ENCODE peak calls at places on chromosome 19, in eight cellular contexts. B, S, T, D, H, M, Q and L are unnamed samples.

GRCh38 chr19:15324791-15325519 is 7.4 kb downstream of the BRD4 start:
- DNase-seq in B (no peak), S (peak), T (no peak), D (no peak), H (no peak), M (no peak), Q (no peak), L (no peak)

GRCh38 chr19:3855321-3855720 is 13.5 kb downstream of the ZFR2 start:
- DNase-seq in B (peak), S (peak), T (no peak), D (peak), H (no peak), M (no peak), Q (no peak), L (no peak)

GRCh38 chr19:13234518-13234917 is 84.3 kb downstream of the IER2 start:
- DNase-seq in B (peak), S (peak), T (peak), D (no peak), H (peak), M (no peak), Q (peak), L (peak)

GRCh38 chr19:54255105-54255775 is 1.8 kb downstream of the LILRB5 start:
- DNase-seq in B (no peak), S (no peak), T (no peak), D (no peak), H (no peak), M (no peak), Q (no peak), L (no peak)

GRCh38 chr19:48879025-48879572 is 6.9 kb downstream of the PPP1R15A start:
- DNase-seq in B (no peak), S (no peak), T (no peak), D (no peak), H (no peak), M (no peak), Q (no peak), L (no peak)

GRCh38 chr19:35792888-35793287 is 17.5 kb downstream of the ARHGAP33 start:
- DNase-seq in B (no peak), S (no peak), T (no peak), D (no peak), H (no peak), M (no peak), Q (no peak), L (no peak)

GRCh38 chr19:57103573-57104277 is 16.1 kb upstream of the USP29 start:
- DNase-seq in B (no peak), S (peak), T (peak), D (peak), H (peak), M (peak), Q (no peak), L (peak)

GRCh38 chr19:35247526-35248309 is 1.1 kb upstream of the LSR start:
- DNase-seq in B (peak), S (peak), T (no peak), D (no peak), H (peak), M (no peak), Q (peak), L (peak)

GRCh38 chr19:49746206-49746958 is 16.7 kb downstream of the TSKS start:
- DNase-seq in B (no peak), S (peak), T (no peak), D (no peak), H (no peak), M (no peak), Q (peak), L (peak)

GRCh38 chr19:13083627-13084026 is 19.0 kb downstream of the LYL1 start:
- DNase-seq in B (no peak), S (no peak), T (no peak), D (no peak), H (no peak), M (no peak), Q (no peak), L (no peak)

GRCh38 chr19:14536926-14537692 is 7.7 kb downstream of the TECR start:
- DNase-seq in B (peak), S (peak), T (no peak), D (peak), H (peak), M (no peak), Q (no peak), L (peak)

GRCh38 chr19:56567274-56568120 is at the start of gene ZNF470:
- DNase-seq in B (peak), S (peak), T (peak), D (peak), H (peak), M (peak), Q (peak), L (peak)

GRCh38 chr19:49004964-49005614 is 11.4 kb downstream of the RUVBL2 start:
- DNase-seq in B (no peak), S (no peak), T (no peak), D (no peak), H (no peak), M (no peak), Q (no peak), L (no peak)

GRCh38 chr19:47885067-47885463 is 1.1 kb downstream of the SULT2A1 start:
- DNase-seq in B (no peak), S (no peak), T (no peak), D (no peak), H (no peak), M (no peak), Q (no peak), L (no peak)

GRCh38 chr19:32224371-32225244 is 120.8 kb upstream of the ZNF507 start:
- DNase-seq in B (peak), S (peak), T (peak), D (peak), H (peak), M (no peak), Q (peak), L (peak)

GRCh38 chr19:16604615-16605014 is 23.4 kb downstream of the MED26 start:
- DNase-seq in B (no peak), S (no peak), T (no peak), D (no peak), H (no peak), M (no peak), Q (no peak), L (no peak)

GRCh38 chr19:16078311-16078758 is 2.0 kb downstream of the TPM4 start:
- DNase-seq in B (no peak), S (no peak), T (peak), D (no peak), H (no peak), M (peak), Q (peak), L (no peak)

DNA sequence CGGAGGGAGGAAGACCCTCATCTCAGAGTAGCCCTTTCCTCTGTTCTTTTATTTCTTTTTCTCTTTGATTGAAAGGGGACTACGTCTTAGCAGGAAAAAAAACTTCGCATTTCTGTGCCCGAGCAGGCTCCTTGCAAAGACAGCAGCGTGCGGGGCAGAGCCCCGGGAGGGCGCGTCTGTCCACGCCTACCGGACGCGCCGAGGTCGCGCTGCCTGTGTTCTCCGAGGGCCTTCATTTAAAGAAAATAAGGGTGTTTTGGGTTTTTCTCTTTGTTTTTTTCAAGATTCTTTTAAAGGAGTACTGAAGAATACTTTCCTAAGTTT is 29.2 kb downstream of the CERS1 start:
- DNase-seq in B (no peak), S (no peak), T (no peak), D (no peak), H (no peak), M (no peak), Q (no peak), L (no peak)
- TF ChIP-seq CTCF in B (no peak), S (no peak), T (peak), D (no peak), H (no peak), M (no peak), Q (no peak), L (no peak)

GRCh38 chr19:51711702-51712101 is 12.1 kb downstream of the HAS1 start:
- DNase-seq in B (no peak), S (no peak), T (no peak), D (no peak), H (no peak), M (no peak), Q (no peak), L (no peak)

GRCh38 chr19:51710163-51710562 is 13.6 kb downstream of the HAS1 start:
- DNase-seq in B (no peak), S (no peak), T (peak), D (no peak), H (no peak), M (no peak), Q (no peak), L (no peak)

GRCh38 chr19:51713319-51714285 is 10.2 kb downstream of the HAS1 start:
- DNase-seq in B (no peak), S (no peak), T (no peak), D (no peak), H (no peak), M (no peak), Q (no peak), L (no peak)

GRCh38 chr19:51714848-51715247 is 8.9 kb downstream of the HAS1 start:
- DNase-seq in B (no peak), S (no peak), T (no peak), D (no peak), H (no peak), M (no peak), Q (no peak), L (no peak)

DNA sequence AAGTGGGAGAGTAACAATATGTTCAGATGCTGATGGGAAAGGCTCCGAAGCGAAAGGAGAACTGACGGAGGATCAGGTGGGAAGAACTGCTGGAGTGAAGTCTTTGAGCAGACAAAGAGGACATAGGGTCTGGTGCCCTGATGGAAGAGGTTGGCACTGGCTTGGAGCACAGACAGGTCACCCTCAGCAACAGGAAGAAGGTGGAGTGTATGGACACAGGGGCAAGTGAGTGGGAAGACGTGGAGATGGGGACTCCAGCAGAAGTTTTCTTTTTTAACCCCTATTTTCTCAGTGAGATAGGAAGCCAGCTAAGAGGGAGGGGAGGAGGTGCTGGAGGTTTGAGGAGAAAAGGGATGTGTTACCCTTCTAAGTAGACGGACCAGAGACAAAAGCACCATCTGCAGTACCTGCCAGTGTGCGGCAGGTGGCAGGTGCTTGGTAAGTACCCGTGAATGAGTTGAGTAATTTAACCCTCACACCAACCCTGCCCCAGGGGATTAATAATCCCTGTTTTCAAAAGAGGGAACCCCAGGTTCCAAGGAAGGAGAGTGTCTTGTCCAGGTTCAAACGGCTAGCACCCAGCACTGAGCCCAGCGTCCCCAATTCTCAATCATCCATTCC is 11.2 kb downstream of the HAS1 start:
- DNase-seq in B (no peak), S (no peak), T (peak), D (no peak), H (peak), M (no peak), Q (no peak), L (peak)
- TF ChIP-seq CTCF in B (no peak), S (no peak), T (peak), D (peak), H (peak), M (peak), Q (peak), L (peak)

GRCh38 chr19:11534538-11534937 is 4.1 kb upstream of the CNN1 start:
- DNase-seq in B (no peak), S (no peak), T (no peak), D (no peak), H (no peak), M (no peak), Q (no peak), L (no peak)

GRCh38 chr19:11535792-11536595 is 2.7 kb upstream of the CNN1 start:
- DNase-seq in B (peak), S (peak), T (peak), D (peak), H (peak), M (peak), Q (peak), L (peak)

GRCh38 chr19:11528551-11529341 is at the start of gene ECSIT:
- DNase-seq in B (peak), S (peak), T (peak), D (peak), H (peak), M (peak), Q (peak), L (peak)

DNA sequence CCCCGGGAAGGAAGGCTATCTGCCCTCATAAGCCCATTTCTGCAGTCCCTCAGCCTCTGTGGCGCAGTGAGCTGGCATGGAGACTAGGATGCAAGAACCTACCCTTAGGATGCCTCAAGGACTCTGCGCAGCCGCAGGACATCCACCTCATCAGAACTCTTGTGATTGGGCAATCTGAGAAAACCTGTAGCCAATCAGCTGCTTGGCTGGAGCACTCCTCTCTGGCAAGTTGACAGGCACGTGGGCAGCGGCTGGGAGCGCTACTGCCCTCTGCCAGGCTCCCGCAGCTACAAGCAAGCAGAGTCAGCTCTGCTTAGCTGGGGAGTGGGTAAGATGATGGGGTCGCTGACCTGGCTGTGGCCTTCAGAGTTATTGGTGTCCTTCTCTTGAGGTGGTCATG is 1.5 kb upstream of the ECSIT start:
- DNase-seq in B (peak), S (peak), T (peak), D (peak), H (peak), M (peak), Q (peak), L (no peak)
- TF ChIP-seq CTCF in B (peak), S (no peak), T (no peak), D (peak), H (peak), M (peak), Q (peak), L (no peak)

GRCh38 chr19:46620716-46621115 is 4.2 kb downstream of the PTGIR start:
- DNase-seq in B (no peak), S (no peak), T (peak), D (peak), H (no peak), M (no peak), Q (no peak), L (no peak)

GRCh38 chr19:46622118-46622446 is 2.8 kb downstream of the PTGIR start:
- DNase-seq in B (no peak), S (no peak), T (no peak), D (no peak), H (no peak), M (no peak), Q (no peak), L (no peak)

GRCh38 chr19:46623915-46624502 is 880 bp downstream of the PTGIR start:
- DNase-seq in B (no peak), S (no peak), T (no peak), D (no peak), H (no peak), M (no peak), Q (no peak), L (no peak)

GRCh38 chr19:46620267-46620666 is 4.6 kb downstream of the PTGIR start:
- DNase-seq in B (no peak), S (no peak), T (no peak), D (no peak), H (no peak), M (no peak), Q (no peak), L (no peak)

DNA sequence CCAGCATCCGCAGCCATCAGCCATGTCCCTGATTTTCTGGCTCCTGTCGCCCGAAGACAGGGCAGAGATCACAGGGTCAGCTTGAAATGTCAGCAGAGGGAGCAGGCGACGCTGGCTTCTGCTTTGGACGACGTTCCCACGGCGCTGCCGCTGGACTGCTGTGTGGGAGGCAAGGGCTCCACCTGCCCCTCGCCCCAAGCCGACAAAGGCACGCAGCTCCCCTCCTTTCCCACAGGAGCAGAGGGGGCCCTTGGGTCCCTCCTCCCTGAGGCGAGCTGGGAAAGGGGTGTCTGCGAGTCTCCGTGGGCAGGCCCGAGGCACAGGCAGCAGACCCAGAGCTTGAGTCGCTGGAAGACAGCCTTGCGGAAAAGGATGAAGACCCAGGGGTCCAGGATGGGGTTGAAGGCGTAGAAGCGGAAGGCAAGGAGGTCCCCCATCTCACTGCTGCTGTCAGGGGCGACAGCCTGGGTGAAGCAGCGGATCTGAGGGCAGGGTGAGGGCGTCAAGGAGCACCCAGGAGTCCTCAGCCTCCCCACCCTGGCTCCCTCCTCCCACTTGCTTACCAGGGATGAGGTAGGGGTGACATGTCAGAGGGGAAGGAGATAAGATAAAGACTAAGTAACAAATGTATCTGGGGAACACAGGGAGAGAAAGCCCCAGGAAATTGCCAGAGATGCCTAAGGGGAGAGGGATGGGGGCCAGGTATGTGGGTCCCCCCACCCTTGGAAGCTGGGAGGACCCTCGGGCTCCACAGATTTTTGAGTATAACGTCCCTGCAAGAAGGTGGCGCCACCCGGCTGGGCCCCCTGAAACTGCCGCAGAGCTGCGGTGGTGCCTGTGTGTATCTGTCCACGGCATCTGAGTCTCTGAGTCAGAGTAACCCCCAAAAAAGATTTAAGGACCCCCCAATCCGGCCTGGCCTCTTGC is 3.4 kb downstream of the PTGIR start:
- DNase-seq in B (no peak), S (no peak), T (no peak), D (no peak), H (no peak), M (no peak), Q (no peak), L (no peak)
- TF ChIP-seq CTCF in B (no peak), S (no peak), T (peak), D (peak), H (peak), M (peak), Q (no peak), L (peak)

GRCh38 chr19:29593869-29594268 is 12.2 kb upstream of the POP4 start:
- DNase-seq in B (no peak), S (no peak), T (no peak), D (no peak), H (no peak), M (no peak), Q (no peak), L (no peak)

GRCh38 chr19:29598036-29598435 is 8.0 kb upstream of the POP4 start:
- DNase-seq in B (no peak), S (no peak), T (no peak), D (no peak), H (no peak), M (no peak), Q (no peak), L (no peak)

GRCh38 chr19:29596080-29596479 is 10.0 kb upstream of the POP4 start:
- DNase-seq in B (no peak), S (no peak), T (no peak), D (no peak), H (no peak), M (no peak), Q (no peak), L (no peak)

GRCh38 chr19:29598496-29598895 is 7.6 kb upstream of the POP4 start:
- DNase-seq in B (no peak), S (no peak), T (no peak), D (no peak), H (no peak), M (no peak), Q (no peak), L (no peak)

GRCh38 chr19:29596885-29597525 is 9.1 kb upstream of the POP4 start:
- DNase-seq in B (no peak), S (no peak), T (peak), D (peak), H (no peak), M (no peak), Q (no peak), L (no peak)
- TF ChIP-seq CTCF in B (no peak), S (no peak), T (peak), D (peak), H (no peak), M (peak), Q (peak), L (peak)

GRCh38 chr19:44777715-44778347 is at the start of gene CBLC:
- DNase-seq in B (peak), S (peak), T (no peak), D (no peak), H (no peak), M (no peak), Q (no peak), L (no peak)

GRCh38 chr19:44775676-44776240 is 1.9 kb upstream of the CBLC start:
- DNase-seq in B (no peak), S (no peak), T (no peak), D (no peak), H (no peak), M (no peak), Q (no peak), L (no peak)

GRCh38 chr19:44779150-44779549 is 1.5 kb downstream of the CBLC start:
- DNase-seq in B (no peak), S (no peak), T (no peak), D (no peak), H (no peak), M (no peak), Q (no peak), L (no peak)

GRCh38 chr19:44774614-44775013 is 3.1 kb upstream of the CBLC start:
- DNase-seq in B (no peak), S (no peak), T (no peak), D (no peak), H (no peak), M (no peak), Q (no peak), L (no peak)

DNA sequence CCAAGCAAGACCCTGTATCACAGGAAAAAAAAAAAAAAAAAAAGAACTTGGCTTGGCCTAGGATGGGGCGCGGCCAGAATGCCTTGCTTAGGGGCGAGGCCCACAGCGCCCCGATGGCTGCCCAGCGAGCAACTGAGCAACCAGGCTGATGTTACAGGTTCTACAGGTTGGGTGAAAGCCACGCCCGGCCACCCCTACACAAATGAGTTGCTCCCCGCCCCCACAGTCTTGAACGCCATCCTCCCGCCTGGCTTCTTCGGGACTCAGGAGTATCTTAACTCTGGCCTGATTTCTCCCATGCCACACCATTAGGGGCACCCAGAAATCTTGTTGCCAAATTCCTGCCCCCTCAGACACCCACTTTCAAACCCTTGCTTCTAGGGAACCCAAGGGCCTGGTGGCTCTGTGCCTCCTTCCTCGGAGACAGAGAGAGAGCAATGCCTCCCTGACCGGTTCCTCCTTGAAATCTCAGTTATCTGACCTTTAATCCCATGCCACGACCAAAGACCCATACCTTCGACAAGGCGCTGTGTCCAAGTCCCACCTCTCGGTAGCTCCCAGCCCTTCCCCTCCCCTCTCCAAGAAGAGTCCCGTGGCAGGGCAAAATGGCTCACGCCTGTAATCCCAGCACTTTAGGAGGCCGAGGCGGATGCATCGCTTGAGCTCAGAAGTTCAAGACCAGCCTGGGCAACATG is 1.1 kb upstream of the CBLC start:
- DNase-seq in B (peak), S (peak), T (no peak), D (no peak), H (no peak), M (no peak), Q (no peak), L (no peak)
- TF ChIP-seq CTCF in B (no peak), S (no peak), T (no peak), D (no peak), H (no peak), M (no peak), Q (no peak), L (no peak)

GRCh38 chr19:1315470-1316166 is 29.9 kb downstream of the EFNA2 start:
- DNase-seq in B (peak), S (peak), T (no peak), D (peak), H (peak), M (no peak), Q (peak), L (peak)
- TF ChIP-seq CTCF in B (peak), S (peak), T (peak), D (peak), H (peak), M (peak), Q (peak), L (peak)